ENCODE peak calls at places on chromosomes 6 and 20, in eight cellular contexts. V is tibial nerve; C is lower lobe of right lung; Y is cardiac muscle cell; Z is SK-N-SH; F is left lung; O is aorta; Q is CD4-positive, CD25-positive, alpha-beta regulatory T cell. B is an unnamed sample.

GRCh38 chr6:56637640-56638039 is 5.0 kb downstream of the DST start:
- DNase-seq in Y (peak; percentile 84), C (no peak), Z (peak; percentile 43), O (no peak), F (no peak), V (peak; percentile 64), Q (peak; percentile 38), B (no peak)

GRCh38 chr6:158797331-158798202 is 21.6 kb downstream of the EZR start:
- DNase-seq in F (no peak), O (no peak), Z (no peak), V (no peak), Q (no peak), C (no peak), Y (peak; percentile 92), B (no peak)

GRCh38 chr6:40328376-40328987 is 258.7 kb downstream of the LRFN2 start:
- DNase-seq in Y (no peak), C (peak; percentile 52), F (no peak), Z (peak; percentile 63), Q (peak; percentile 27), V (no peak), O (no peak), B (peak; percentile 76)

GRCh38 chr20:44618318-44618731 is 33.2 kb downstream of the ADA start:
- DNase-seq in Z (no peak), C (no peak), F (no peak), O (peak; percentile 42), Q (peak; percentile 42), Y (no peak), V (no peak), B (peak; percentile 66)

GRCh38 chr6:128282956-128283355 is 237.4 kb downstream of the PTPRK start:
- DNase-seq in Q (no peak), Y (no peak), O (no peak), V (no peak), F (no peak), C (no peak), Z (no peak), B (no peak)

GRCh38 chr20:33392016-33392415 is 9.3 kb downstream of the CDK5RAP1 start:
- DNase-seq in V (no peak), Q (no peak), Y (peak; percentile 48), F (no peak), O (no peak), Z (no peak), C (no peak), B (no peak)

GRCh38 chr20:41428285-41428684 is 61.7 kb upstream of the EMILIN3 start:
- DNase-seq in Q (peak; percentile 85), V (no peak), O (no peak), Z (no peak), F (no peak), Y (peak; percentile 22), C (no peak), B (no peak)

GRCh38 chr6:154249499-154250298 is 106.9 kb downstream of the IPCEF1 start:
- DNase-seq in Y (no peak), Q (peak; percentile 91), C (no peak), V (no peak), O (no peak), Z (no peak), F (no peak), B (no peak)

GRCh38 chr6:144131248-144131709 is 19.0 kb upstream of the STX11 start:
- DNase-seq in Q (peak; percentile 26), Y (peak; percentile 43), V (no peak), Z (no peak), F (no peak), C (no peak), O (no peak), B (no peak)

GRCh38 chr20:3358676-3359340 is 48.7 kb downstream of the DNAAF9 start:
- DNase-seq in C (no peak), Z (no peak), Y (no peak), V (no peak), Q (no peak), F (no peak), O (no peak), B (no peak)

GRCh38 chr6:29553268-29554057 is 6.1 kb downstream of the UBD start:
- DNase-seq in Z (peak; percentile 53), V (peak; percentile 17), C (peak; percentile 85), O (peak; percentile 63), F (peak; percentile 91), Q (peak; percentile 51), Y (peak; percentile 84), B (peak; percentile 91)

GRCh38 chr6:118524686-118525085 is 23.4 kb upstream of the PLN start:
- DNase-seq in O (no peak), Y (no peak), V (no peak), C (no peak), Q (no peak), F (no peak), Z (no peak), B (no peak)

GRCh38 chr20:11549172-11550117 is 368.2 kb upstream of the BTBD3 start:
- DNase-seq in V (no peak), Y (peak; percentile 3), F (no peak), Q (no peak), C (no peak), O (no peak), Z (no peak), B (no peak)

GRCh38 chr6:136964368-136964767 is 42.3 kb downstream of the SLC35D3 start:
- DNase-seq in O (no peak), Q (no peak), C (no peak), Y (no peak), F (no peak), V (no peak), Z (no peak), B (no peak)

GRCh38 chr20:7980332-7981046 is 39.1 kb downstream of the TMX4 start:
- DNase-seq in O (no peak), Q (peak; percentile 56), C (no peak), Z (peak; percentile 33), F (no peak), V (no peak), Y (peak; percentile 77), B (no peak)

GRCh38 chr6:123030292-123030691 is 34.3 kb downstream of the CLVS2 start:
- DNase-seq in Y (no peak), V (no peak), F (no peak), C (no peak), O (no peak), Z (no peak), Q (no peak), B (no peak)

GRCh38 chr6:157263881-157264397 is 59.4 kb downstream of the TMEM242 start:
- DNase-seq in Q (no peak), Z (no peak), O (peak; percentile 15), V (no peak), F (no peak), C (no peak), Y (no peak), B (no peak)

GRCh38 chr20:24983896-24984295 is 8.7 kb downstream of the APMAP start:
- DNase-seq in V (no peak), C (no peak), Z (no peak), O (no peak), F (no peak), Y (no peak), Q (no peak), B (no peak)

GRCh38 chr6:144485531-144485930 is 200.4 kb downstream of the UTRN start:
- DNase-seq in C (no peak), Z (no peak), Q (no peak), F (no peak), Y (no peak), V (no peak), O (no peak), B (no peak)

DNA sequence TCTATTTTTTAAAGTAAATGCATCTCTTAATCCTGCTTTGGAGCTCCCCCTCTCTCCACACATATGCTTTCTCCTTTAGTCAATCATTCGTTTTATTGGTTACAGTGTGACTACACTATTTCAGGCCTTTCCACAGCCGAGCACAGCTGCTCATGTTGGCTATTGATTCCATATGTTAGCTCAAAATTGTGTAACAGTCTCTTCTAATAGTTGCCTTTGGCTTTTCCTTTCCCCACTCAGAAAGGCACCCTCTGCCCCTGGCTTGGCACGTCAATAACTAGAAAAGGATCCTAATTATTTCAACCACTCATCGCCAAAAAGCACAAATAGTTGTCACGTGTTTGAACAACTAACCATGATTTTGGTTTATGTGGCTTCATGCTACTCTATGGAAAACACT is 410.3 kb upstream of the SLC35B3 start:
- DNase-seq in O (no peak), Y (no peak), Z (no peak), V (no peak), Q (no peak), C (no peak), F (no peak), B (no peak)
- H3K4me1 ChIP-seq in O (no peaks in the 10 kb centered on the region), Y (no peaks in the 10 kb centered on the region), Z (no peaks in the 10 kb centered on the region), V (no peaks in the 10 kb centered on the region), Q (no peaks in the 10 kb centered on the region), C (no peaks in the 10 kb centered on the region), F (no peaks in the 10 kb centered on the region), B (no peaks in the 10 kb centered on the region)

GRCh38 chr20:29085625-29086024 is 2171.8 kb upstream of the DEFB115 start:
- DNase-seq in V (no peak), Q (no peak), Y (no peak), C (no peak), F (peak; percentile 36), O (no peak), Z (no peak), B (no peak)

GRCh38 chr20:29079769-29080690 is 2177.4 kb upstream of the DEFB115 start:
- DNase-seq in Q (no peak), Z (peak; percentile 87), F (peak; percentile 76), O (no peak), C (no peak), Y (peak; percentile 92), V (peak; percentile 38), B (no peak)
- H3K4me3 ChIP-seq in Q (peak overlapping the region; percentile 32), Z (peak overlapping the region; percentile 92), F (no peak overlapping the region), O (no peak overlapping the region), C (peak overlapping the region; percentile 21), Y (no peak overlapping the region), V (no peak overlapping the region), B (peak overlapping the region; percentile 16)

DNA sequence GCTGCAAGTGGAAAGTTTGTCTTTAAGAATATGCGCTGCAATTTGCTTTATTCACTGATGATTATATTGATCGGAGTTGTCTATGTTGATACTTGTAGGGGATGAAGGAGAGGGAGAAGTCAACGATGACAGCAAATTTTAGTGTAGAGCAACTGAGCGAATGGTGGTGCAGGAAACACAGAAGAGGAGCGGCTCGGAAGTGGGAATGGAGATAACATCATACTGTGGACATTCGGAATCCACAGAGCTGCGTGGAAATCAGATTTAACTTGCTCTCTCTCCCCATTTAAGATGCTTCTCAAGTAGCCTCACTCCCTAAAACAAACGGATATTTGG is 722 bp upstream of the TMEM14B start:
- DNase-seq in Z (no peak), O (no peak), Y (no peak), Q (no peak), V (no peak), F (no peak), C (no peak), B (no peak)
- H3K4me1 ChIP-seq in Z (peaks cover 6% of the 10 kb centered on the region), O (no peaks in the 10 kb centered on the region), Y (peaks cover 43% of the 10 kb centered on the region), Q (peaks cover 36% of the 10 kb centered on the region), V (peaks cover 36% of the 10 kb centered on the region), F (peaks cover 30% of the 10 kb centered on the region), C (peaks cover 25% of the 10 kb centered on the region), B (peaks cover 18% of the 10 kb centered on the region)

DNA sequence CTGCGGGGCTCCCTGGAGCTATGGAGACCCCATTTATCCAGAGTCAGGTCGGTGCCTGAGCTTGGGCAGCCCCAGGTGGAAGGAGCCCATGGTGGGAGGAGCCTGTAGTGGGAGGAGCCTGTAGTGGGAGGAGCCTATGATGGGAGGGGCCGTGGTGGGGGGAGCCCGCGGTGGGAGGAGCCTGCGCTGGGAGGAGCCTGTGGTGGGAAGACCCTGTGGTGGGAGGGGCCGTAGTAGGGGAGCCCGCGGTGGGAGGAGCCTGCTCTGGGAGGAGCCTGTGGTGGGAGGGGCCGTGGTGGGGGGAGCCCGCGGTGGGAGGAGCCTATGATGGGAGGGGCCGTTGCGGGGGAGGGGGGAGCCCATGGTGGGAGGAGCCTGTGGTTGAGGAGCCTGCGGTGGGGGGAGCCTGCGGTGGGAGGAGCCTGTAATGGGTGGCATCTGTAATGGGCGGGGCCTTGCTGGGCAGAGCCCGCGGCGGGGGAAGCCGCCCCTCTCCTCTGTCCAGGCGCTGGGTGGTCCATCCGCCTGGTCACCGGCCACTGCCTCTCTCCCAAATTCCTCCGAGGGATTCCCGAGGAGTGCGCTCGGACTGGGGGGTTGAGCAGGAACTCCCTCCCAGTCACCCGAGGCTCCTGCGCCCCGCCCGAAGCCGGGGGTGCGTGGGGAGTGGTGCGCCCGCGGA is 567 bp upstream of the FNDC11 start:
- DNase-seq in Z (peak; percentile 98), Y (peak; percentile 81), V (peak; percentile 81), C (peak; percentile 87), F (peak; percentile 91), Q (peak; percentile 68), O (peak; percentile 84), B (peak; percentile 87)
- H3K4me3 ChIP-seq in Z (peak overlapping the region; percentile 71), Y (peak overlapping the region; percentile 74), V (peak overlapping the region; percentile 58), C (peak overlapping the region; percentile 70), F (peak overlapping the region; percentile 59), Q (no peak overlapping the region), O (peak overlapping the region; percentile 22), B (peak overlapping the region; percentile 63)